ENCODE peak calls at places on chromosome 6, in five cellular contexts. L is stimulated activated CD4-positive, alpha-beta T cell treated with anti-CD3 and anti-CD28 coated beads, Interleukin-4, amount 100 ng/mL, for 24 hours; G is B cell; H is GM18507; S is COLO829. V is an unnamed sample.

GRCh38 chr6:147509900-147510299 is 1.4 kb downstream of the SAMD5 start:
- DNase-seq in L (no peak), G (no peak), H (no peak), S (no peak), V (no peak)

GRCh38 chr6:134074151-134074712 is 21.8 kb upstream of the SLC2A12 start:
- DNase-seq in L (no peak), G (no peak), H (no peak), S (peak; percentile 41), V (no peak)

GRCh38 chr6:137581019-137581707 is 87.0 kb upstream of the OLIG3 start:
- DNase-seq in L (no peak), G (peak; percentile 6), H (no peak), S (no peak), V (no peak)

GRCh38 chr6:73724389-73724788 is 28.4 kb downstream of the CD109 start:
- DNase-seq in L (no peak), G (no peak), H (no peak), S (no peak), V (no peak)

GRCh38 chr6:16270178-16270794 is 31.9 kb downstream of the GMPR start:
- DNase-seq in L (no peak), G (no peak), H (no peak), S (no peak), V (no peak)

GRCh38 chr6:157975456-157975855 is 6.2 kb upstream of the SYNJ2 start:
- DNase-seq in L (no peak), G (no peak), H (no peak), S (no peak), V (no peak)

GRCh38 chr6:101454106-101454676 is 60.7 kb downstream of the GRIK2 start:
- DNase-seq in L (no peak), G (no peak), H (no peak), S (peak; percentile 24), V (no peak)

GRCh38 chr6:6646859-6647258 is 58.3 kb downstream of the LY86 start:
- DNase-seq in L (no peak), G (no peak), H (no peak), S (no peak), V (no peak)

GRCh38 chr6:5205877-5206840 is 54.6 kb downstream of the LYRM4 start:
- DNase-seq in L (no peak), G (no peak), H (no peak), S (peak; percentile 56), V (peak; percentile 11)

GRCh38 chr6:71720705-71721104 is 165.6 kb upstream of the RIMS1 start:
- DNase-seq in L (no peak), G (no peak), H (no peak), S (no peak), V (no peak)

GRCh38 chr6:83637953-83638352 is 70.9 kb downstream of the SNAP91 start:
- DNase-seq in L (no peak), G (no peak), H (no peak), S (no peak), V (no peak)

GRCh38 chr6:32583527-32583898 is 6.1 kb downstream of the HLA-DRB1 start:
- DNase-seq in L (no peak), G (no peak), H (no peak), S (no peak), V (no peak)

GRCh38 chr6:20969551-20969950 is 435.3 kb downstream of the CDKAL1 start:
- DNase-seq in L (no peak), G (no peak), H (no peak), S (no peak), V (no peak)

GRCh38 chr6:163750436-163751031 is 336.0 kb downstream of the QKI start:
- DNase-seq in L (no peak), G (peak; percentile 38), H (no peak), S (no peak), V (no peak)

GRCh38 chr6:125513978-125514377 is 212.2 kb upstream of the HDDC2 start:
- DNase-seq in L (no peak), G (no peak), H (no peak), S (no peak), V (no peak)

GRCh38 chr6:20424679-20425078 is 23.0 kb downstream of the E2F3 start:
- DNase-seq in L (no peak), G (no peak), H (no peak), S (no peak), V (no peak)

GRCh38 chr6:151044465-151045441 is 179.3 kb downstream of the MTHFD1L start:
- DNase-seq in L (no peak), G (no peak), H (no peak), S (no peak), V (no peak)

GRCh38 chr6:162582381-162582780 is 145.2 kb downstream of the PRKN start:
- DNase-seq in L (no peak), G (no peak), H (no peak), S (no peak), V (no peak)

GRCh38 chr6:4133941-4134838 is 1.2 kb downstream of the ECI2 start:
- DNase-seq in L (peak; percentile 30), G (peak; percentile 14), H (no peak), S (no peak), V (no peak)

GRCh38 chr6:89689732-89690131 is 51.2 kb upstream of the LYRM2 start:
- DNase-seq in L (no peak), G (no peak), H (no peak), S (peak; percentile 42), V (no peak)

GRCh38 chr6:113047932-113048331 is 700.8 kb downstream of the RFPL4B start:
- DNase-seq in L (no peak), G (no peak), H (no peak), S (no peak), V (no peak)

GRCh38 chr6:18395177-18395850 is 8.2 kb downstream of the RNF144B start:
- DNase-seq in L (no peak), G (no peak), H (no peak), S (no peak), V (no peak)

GRCh38 chr6:51323056-51323455 is 504.4 kb downstream of the TFAP2B start:
- DNase-seq in L (no peak), G (no peak), H (no peak), S (no peak), V (no peak)

GRCh38 chr6:166556871-166557322 is 29.6 kb downstream of the RAMACL start:
- DNase-seq in L (no peak), G (no peak), H (no peak), S (peak; percentile 78), V (peak; percentile 45)

GRCh38 chr6:45448417-45449389 is 71.0 kb upstream of the SUPT3H start:
- DNase-seq in L (no peak), G (no peak), H (no peak), S (no peak), V (no peak)

GRCh38 chr6:36350681-36351091 is 14.0 kb upstream of the BNIP5 start:
- DNase-seq in L (no peak), G (no peak), H (no peak), S (peak; percentile 50), V (peak; percentile 23)

GRCh38 chr6:13065596-13065995 is 262.7 kb downstream of the TBC1D7 start:
- DNase-seq in L (no peak), G (no peak), H (no peak), S (no peak), V (no peak)

V was measured in GDM1.